ENCODE peak calls at places on chromosome 11, in five cellular contexts. U is tibial artery; E is CD4-positive, CD25-positive, alpha-beta regulatory T cell; S is adrenal gland; P is kidney epithelial cell. J is an unnamed sample. For H3K36me3, the result is how much of the 10 kb centered on the place peaks cover.

GRCh38 chr11:33913991-33914390 is 22.1 kb upstream of the LMO2 start:
- DNase-seq in U (no peak), E (no peak), S (no peak), P (no peak), J (no peak)

GRCh38 chr11:86919557-86920210 is 35.5 kb downstream of the FZD4 start:
- DNase-seq in U (no peak), E (peak), S (no peak), P (no peak), J (peak)

GRCh38 chr11:110447897-110448522 is 18.3 kb downstream of the FDX1 start:
- DNase-seq in U (no peak), E (peak), S (no peak), P (no peak), J (no peak)

GRCh38 chr11:45148276-45148675 is 1.8 kb downstream of the PRDM11 start:
- DNase-seq in U (peak), E (no peak), S (no peak), P (no peak), J (no peak)

GRCh38 chr11:119518746-119519382 is 95.9 kb upstream of the THY1 start:
- DNase-seq in U (no peak), E (no peak), S (no peak), P (peak), J (peak)

GRCh38 chr11:71420455-71421241 is 27.5 kb downstream of the DHCR7 start:
- DNase-seq in U (no peak), E (peak), S (no peak), P (peak), J (peak)

GRCh38 chr11:95920460-95921105 is 3.3 kb downstream of the MTMR2 start:
- DNase-seq in U (no peak), E (no peak), S (no peak), P (no peak), J (no peak)

GRCh38 chr11:66421492-66422205 is 814 bp downstream of the NPAS4 start:
- DNase-seq in U (peak), E (peak), S (peak), P (no peak), J (peak)

GRCh38 chr11:117171648-117172051 is 6.9 kb upstream of the SIDT2 start:
- DNase-seq in U (no peak), E (no peak), S (no peak), P (no peak), J (peak)

GRCh38 chr11:82003671-82004148 is 730.0 kb downstream of the FAM181B start:
- DNase-seq in U (no peak), E (no peak), S (no peak), P (peak), J (no peak)

GRCh38 chr11:6539748-6540268 is 42.7 kb downstream of the DNHD1 start:
- DNase-seq in U (no peak), E (no peak), S (no peak), P (no peak), J (no peak)

GRCh38 chr11:5174934-5175333 is 20.4 kb upstream of the OR52A1 start:
- DNase-seq in U (no peak), E (no peak), S (no peak), P (no peak), J (no peak)

GRCh38 chr11:23789200-23789853 is 707.5 kb upstream of the LUZP2 start:
- DNase-seq in U (no peak), E (no peak), S (no peak), P (no peak), J (no peak)

GRCh38 chr11:36953986-36954385 is 355.9 kb upstream of the RAG2 start:
- DNase-seq in U (no peak), E (no peak), S (no peak), P (no peak), J (no peak)

GRCh38 chr11:34318111-34319037 is 39.4 kb downstream of the ABTB2 start:
- DNase-seq in U (no peak), E (no peak), S (no peak), P (no peak), J (no peak)

DNA sequence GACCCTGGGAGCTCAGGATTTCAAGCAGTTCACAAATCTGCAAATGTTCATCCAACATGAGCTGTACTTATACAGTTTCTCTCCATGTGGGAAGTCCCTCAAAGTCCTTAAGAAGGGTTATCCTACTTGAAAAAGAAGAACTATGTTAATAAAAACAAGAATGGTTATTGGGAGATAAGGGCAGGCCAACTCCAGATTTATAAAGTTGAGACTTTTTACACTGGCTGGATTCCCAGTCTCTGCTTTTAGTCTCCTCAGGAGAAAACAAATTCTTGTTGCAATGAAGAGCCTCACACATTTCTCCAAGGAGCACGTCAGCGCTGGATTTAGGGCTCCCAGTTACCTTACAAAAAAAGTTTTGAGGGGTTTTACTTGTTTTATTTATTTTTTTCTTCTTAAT is 34.1 kb upstream of the CTTN start:
- DNase-seq in U (no peak), E (no peak), S (no peak), P (no peak), J (no peak)
- H3K36me3 ChIP-seq in U (under half), E (under half), S (under half), P (under half), J (under half)

GRCh38 chr11:47724041-47724729 is 9.0 kb upstream of the AGBL2 start:
- DNase-seq in U (peak), E (no peak), S (peak), P (peak), J (no peak)
- H3K36me3 ChIP-seq in U (half or more), E (half or more), S (half or more), P (under half), J (under half)

GRCh38 chr11:107413352-107413751 is 44.3 kb downstream of the CWF19L2 start:
- DNase-seq in U (no peak), E (no peak), S (no peak), P (no peak), J (no peak)
- H3K36me3 ChIP-seq in U (half or more), E (half or more), S (under half), P (under half), J (under half)

GRCh38 chr11:2954263-2954662 is 25.0 kb upstream of the PHLDA2 start:
- DNase-seq in U (no peak), E (no peak), S (no peak), P (no peak), J (no peak)
- H3K36me3 ChIP-seq in U (half or more), E (half or more), S (half or more), P (under half), J (under half)

GRCh38 chr11:62122076-62122475 is 1.7 kb upstream of the INCENP start:
- DNase-seq in U (peak), E (no peak), S (no peak), P (no peak), J (peak)

GRCh38 chr11:62125881-62126280 is 2.1 kb downstream of the INCENP start:
- DNase-seq in U (no peak), E (no peak), S (no peak), P (no peak), J (peak)

GRCh38 chr11:62125316-62125715 is 1.5 kb downstream of the INCENP start:
- DNase-seq in U (no peak), E (no peak), S (no peak), P (no peak), J (no peak)

GRCh38 chr11:62124186-62125113 is 639 bp downstream of the INCENP start:
- DNase-seq in U (peak), E (peak), S (no peak), P (no peak), J (peak)

DNA sequence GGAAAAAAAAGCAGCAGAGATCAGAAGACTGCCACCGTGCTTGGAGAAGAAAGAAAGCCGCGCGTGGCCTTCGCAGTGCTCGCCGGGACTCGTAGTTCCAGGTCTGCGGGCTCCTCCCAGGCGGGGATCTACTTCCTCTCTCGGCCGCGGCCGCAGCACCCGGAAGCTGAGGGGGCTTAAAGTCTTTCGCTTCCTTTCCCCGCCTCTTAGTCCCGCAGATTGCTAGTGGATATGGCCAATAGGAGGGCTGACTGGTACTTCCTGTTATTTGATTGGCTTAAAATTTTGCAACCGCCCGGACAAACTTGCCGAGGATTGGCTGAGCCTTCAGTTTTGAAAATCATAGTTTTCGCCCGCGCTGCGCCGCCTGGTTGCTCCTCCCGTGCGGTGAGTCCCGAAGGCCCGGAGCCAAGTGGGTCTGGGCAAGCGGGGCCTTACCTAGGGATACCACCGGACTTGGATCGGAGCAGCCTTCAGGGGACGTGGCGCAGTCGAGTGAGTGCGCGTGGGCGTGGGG is at the start of gene INCENP:
- DNase-seq in U (peak), E (peak), S (peak), P (peak), J (peak)
- H3K36me3 ChIP-seq in U (under half), E (under half), S (under half), P (under half), J (under half)

GRCh38 chr11:63913866-63914830 is 2.8 kb downstream of the RCOR2 start:
- DNase-seq in U (no peak), E (no peak), S (no peak), P (no peak), J (no peak)
- H3K36me3 ChIP-seq in U (under half), E (under half), S (under half), P (under half), J (under half)

J was measured in neural progenitor cell.